ENCODE peak calls at places on chromosome 18, in six cellular contexts. D, P, R, W, M and C are unnamed samples.

GRCh38 chr18:71115261-71115660 is 826.4 kb downstream of the SOCS6 start:
- DNase-seq in D (no peak), P (no peak), R (no peak), W (no peak), M (no peak), C (no peak)

GRCh38 chr18:14971461-14972185 is 223.7 kb downstream of the ANKRD30B start:
- DNase-seq in D (no peak), P (peak; percentile 50), R (no peak), W (peak; percentile 61), M (peak; percentile 83), C (no peak)

GRCh38 chr18:56884511-56884910 is 233.4 kb downstream of the WDR7 start:
- DNase-seq in D (no peak), P (no peak), R (no peak), W (no peak), M (no peak), C (no peak)

GRCh38 chr18:2293109-2293839 is 278.0 kb downstream of the METTL4 start:
- DNase-seq in D (no peak), P (no peak), R (no peak), W (no peak), M (no peak), C (no peak)

GRCh38 chr18:46260879-46261143 is 156.6 kb downstream of the HAUS1 start:
- DNase-seq in D (no peak), P (peak; percentile 46), R (no peak), W (no peak), M (no peak), C (no peak)

GRCh38 chr18:45361148-45361851 is 254.0 kb upstream of the SLC14A2 start:
- DNase-seq in D (no peak), P (no peak), R (no peak), W (peak; percentile 25), M (no peak), C (no peak)

GRCh38 chr18:24443870-24444269 is 16.6 kb upstream of the HRH4 start:
- DNase-seq in D (no peak), P (no peak), R (no peak), W (no peak), M (no peak), C (no peak)

GRCh38 chr18:10100236-10100635 is 186.4 kb downstream of the VAPA start:
- DNase-seq in D (no peak), P (no peak), R (no peak), W (no peak), M (no peak), C (no peak)

GRCh38 chr18:2994603-2995432 is 18.1 kb downstream of the LPIN2 start:
- DNase-seq in D (no peak), P (no peak), R (peak; percentile 66), W (no peak), M (no peak), C (no peak)

GRCh38 chr18:7116832-7117389 is 686 bp downstream of the LAMA1 start:
- DNase-seq in D (peak; percentile 83), P (peak; percentile 29), R (no peak), W (no peak), M (no peak), C (no peak)

GRCh38 chr18:30387401-30387800 is 655.1 kb downstream of the DSC3 start:
- DNase-seq in D (peak; percentile 8), P (no peak), R (no peak), W (no peak), M (no peak), C (no peak)

GRCh38 chr18:26686532-26686931 is 138.2 kb upstream of the KCTD1 start:
- DNase-seq in D (no peak), P (no peak), R (no peak), W (no peak), M (no peak), C (no peak)

GRCh38 chr18:54775686-54776085 is 52.6 kb upstream of the RAB27B start:
- DNase-seq in D (no peak), P (peak; percentile 94), R (no peak), W (no peak), M (peak; percentile 35), C (no peak)

GRCh38 chr18:25033747-25034471 is 318.1 kb downstream of the ZNF521 start:
- DNase-seq in D (no peak), P (no peak), R (no peak), W (no peak), M (no peak), C (no peak)

GRCh38 chr18:32093106-32093511 is 1.4 kb downstream of the RNF138 start:
- DNase-seq in D (peak; percentile 86), P (peak; percentile 63), R (peak; percentile 35), W (no peak), M (no peak), C (no peak)

GRCh38 chr18:66560092-66560491 is 43.8 kb downstream of the CDH19 start:
- DNase-seq in D (peak; percentile 46), P (peak; percentile 52), R (peak; percentile 18), W (no peak), M (no peak), C (no peak)

GRCh38 chr18:34122724-34123334 is 101.9 kb downstream of the NOL4 start:
- DNase-seq in D (peak; percentile 72), P (peak; percentile 74), R (peak; percentile 51), W (no peak), M (peak; percentile 28), C (no peak)

GRCh38 chr18:2923464-2923863 is 76.7 kb downstream of the EMILIN2 start:
- DNase-seq in D (no peak), P (peak; percentile 50), R (no peak), W (no peak), M (no peak), C (no peak)

GRCh38 chr18:45954070-45954712 is 12.9 kb downstream of the EPG5 start:
- DNase-seq in D (no peak), P (peak; percentile 95), R (no peak), W (peak; percentile 87), M (peak; percentile 79), C (peak; percentile 86)

GRCh38 chr18:21364471-21364870 is 122.4 kb downstream of the GREB1L start:
- DNase-seq in D (peak; percentile 67), P (no peak), R (no peak), W (no peak), M (no peak), C (no peak)

GRCh38 chr18:54960197-54960596 is 936 bp upstream of the CCDC68 start:
- DNase-seq in D (no peak), P (no peak), R (no peak), W (no peak), M (no peak), C (no peak)

GRCh38 chr18:74482697-74483096 is 13.5 kb upstream of the CNDP2 start:
- DNase-seq in D (no peak), P (no peak), R (no peak), W (no peak), M (no peak), C (no peak)

GRCh38 chr18:8786766-8787670 is 81.7 kb downstream of the MTCL1 start:
- DNase-seq in D (peak; percentile 58), P (no peak), R (no peak), W (no peak), M (no peak), C (no peak)